ENCODE peak calls at places on chromosomes 4 and X, in four cellular contexts. I, O, X and W are unnamed samples.

GRCh38 chrX:147958316-147958715 is 22.8 kb upstream of the FMR1NB start:
- DNase-seq in I (no peak), O (no peak), X (no peak), W (no peak)

GRCh38 chr4:10267066-10267465 is 150.5 kb upstream of the WDR1 start:
- DNase-seq in I (no peak), O (no peak), X (no peak), W (no peak)

GRCh38 chrX:98068210-98068609 is 1184.5 kb downstream of the RPA4 start:
- DNase-seq in I (no peak), O (no peak), X (no peak), W (no peak)

GRCh38 chr4:138115053-138115452 is 127.1 kb downstream of the SLC7A11 start:
- DNase-seq in I (no peak), O (no peak), X (no peak), W (no peak)

GRCh38 chr4:84932462-84932861 is 34.0 kb downstream of the WDFY3 start:
- DNase-seq in I (no peak), O (no peak), X (no peak), W (no peak)

GRCh38 chrX:105765691-105766090 is 56.6 kb upstream of the NRK start:
- DNase-seq in I (no peak), O (no peak), X (no peak), W (no peak)

GRCh38 chrX:155768036-155768769 is 112.9 kb upstream of the VAMP7 start:
- DNase-seq in I (no peak), O (no peak), X (no peak), W (no peak)

GRCh38 chr4:183960021-183960420 is 54.9 kb downstream of the STOX2 start:
- DNase-seq in I (peak; percentile 90), O (no peak), X (no peak), W (no peak)

GRCh38 chr4:78962597-78963115 is 23.4 kb upstream of the PAQR3 start:
- DNase-seq in I (no peak), O (no peak), X (no peak), W (no peak)

GRCh38 chr4:110854021-110854678 is 231.3 kb upstream of the PITX2 start:
- DNase-seq in I (no peak), O (no peak), X (no peak), W (no peak)

GRCh38 chr4:168558587-168558986 is 61.7 kb downstream of the PALLD start:
- DNase-seq in I (no peak), O (no peak), X (no peak), W (no peak)

GRCh38 chr4:1069394-1069793 is 44.0 kb downstream of the RNF212 start:
- DNase-seq in I (no peak), O (no peak), X (no peak), W (no peak)

GRCh38 chr4:47218631-47219030 is 187.3 kb downstream of the GABRB1 start:
- DNase-seq in I (no peak), O (no peak), X (no peak), W (no peak)

GRCh38 chr4:637536-637935 is 12.2 kb downstream of the PDE6B start:
- DNase-seq in I (peak; percentile 5), O (no peak), X (no peak), W (no peak)

GRCh38 chr4:61511716-61512488 is 311.8 kb downstream of the ADGRL3 start:
- DNase-seq in I (no peak), O (no peak), X (no peak), W (no peak)

GRCh38 chr4:10161146-10161545 is 44.5 kb upstream of the WDR1 start:
- DNase-seq in I (no peak), O (no peak), X (no peak), W (no peak)

GRCh38 chrX:135327299-135327698 is 18.0 kb downstream of the ETDC start:
- DNase-seq in I (no peak), O (no peak), X (no peak), W (no peak)

GRCh38 chrX:23332888-23333821 is 1.5 kb upstream of the PTCHD1 start:
- DNase-seq in I (no peak), O (no peak), X (no peak), W (no peak)

GRCh38 chr4:123936615-123937014 is 540.0 kb downstream of the SPRY1 start:
- DNase-seq in I (no peak), O (no peak), X (no peak), W (no peak)

GRCh38 chr4:159105063-159105414 is 2.2 kb downstream of the RAPGEF2 start:
- DNase-seq in I (no peak), O (no peak), X (no peak), W (no peak)